ENCODE peak calls at places on chromosomes 11 and 22, in ten cellular contexts. One of them, this sample, is unnamed. For H3K4me1, the result is how much of the 10 kb centered on the place peaks cover.

GRCh38 chr22:33851240-33851639 is 69.0 kb downstream of the LARGE1 start:
- DNase-seq in cardiac muscle cell: no peak
- DNase-seq in CD8-positive, alpha-beta memory T cell: no peak
- DNase-seq in ovary: no peak
- DNase-seq in stomach: no peak
- DNase-seq in GM23248: peak
- DNase-seq in kidney: no peak
- DNase-seq in A549: no peak
- DNase-seq in HCT116: no peak
- DNase-seq in neural progenitor cell: no peak
- DNase-seq in this sample: no peak

GRCh38 chr11:57812634-57813033 is 51.0 kb downstream of the CTNND1 start:
- DNase-seq in HCT116: no peak
- DNase-seq in kidney: no peak
- DNase-seq in GM23248: no peak
- DNase-seq in CD8-positive, alpha-beta memory T cell: no peak
- DNase-seq in cardiac muscle cell: no peak
- DNase-seq in A549: no peak
- DNase-seq in neural progenitor cell: no peak
- DNase-seq in stomach: no peak
- DNase-seq in ovary: no peak
- DNase-seq in this sample: no peak

GRCh38 chr22:27959335-27960090 is 40.5 kb upstream of the PITPNB start:
- DNase-seq in ovary: no peak
- DNase-seq in cardiac muscle cell: peak
- DNase-seq in HCT116: no peak
- DNase-seq in kidney: no peak
- DNase-seq in neural progenitor cell: no peak
- DNase-seq in stomach: no peak
- DNase-seq in GM23248: no peak
- DNase-seq in CD8-positive, alpha-beta memory T cell: no peak
- DNase-seq in A549: no peak
- DNase-seq in this sample: no peak

GRCh38 chr11:46363031-46363407 is 15.8 kb downstream of the DGKZ start:
- DNase-seq in kidney: peak
- DNase-seq in ovary: no peak
- DNase-seq in A549: peak
- DNase-seq in neural progenitor cell: no peak
- DNase-seq in HCT116: no peak
- DNase-seq in CD8-positive, alpha-beta memory T cell: no peak
- DNase-seq in stomach: peak
- DNase-seq in GM23248: peak
- DNase-seq in cardiac muscle cell: no peak
- DNase-seq in this sample: no peak

GRCh38 chr11:96267490-96268010 is 75.4 kb downstream of the MAML2 start:
- DNase-seq in HCT116: no peak
- DNase-seq in kidney: no peak
- DNase-seq in cardiac muscle cell: no peak
- DNase-seq in GM23248: no peak
- DNase-seq in ovary: no peak
- DNase-seq in neural progenitor cell: no peak
- DNase-seq in A549: no peak
- DNase-seq in stomach: no peak
- DNase-seq in CD8-positive, alpha-beta memory T cell: no peak
- DNase-seq in this sample: no peak

GRCh38 chr11:8814923-8815240 is 96.1 kb upstream of the AKIP1 start:
- DNase-seq in HCT116: no peak
- DNase-seq in GM23248: peak
- DNase-seq in ovary: no peak
- DNase-seq in kidney: peak
- DNase-seq in neural progenitor cell: no peak
- DNase-seq in cardiac muscle cell: no peak
- DNase-seq in CD8-positive, alpha-beta memory T cell: no peak
- DNase-seq in A549: no peak
- DNase-seq in stomach: no peak
- DNase-seq in this sample: no peak

GRCh38 chr11:69510471-69511357 is 29.3 kb downstream of the LINC01488 start:
- DNase-seq in GM23248: peak
- DNase-seq in A549: no peak
- DNase-seq in cardiac muscle cell: no peak
- DNase-seq in stomach: no peak
- DNase-seq in HCT116: no peak
- DNase-seq in kidney: no peak
- DNase-seq in CD8-positive, alpha-beta memory T cell: no peak
- DNase-seq in neural progenitor cell: no peak
- DNase-seq in ovary: no peak
- DNase-seq in this sample: no peak

GRCh38 chr22:22110548-22111266 is 128.1 kb upstream of the TOP3B start:
- DNase-seq in cardiac muscle cell: peak
- DNase-seq in kidney: peak
- DNase-seq in neural progenitor cell: peak
- DNase-seq in ovary: no peak
- DNase-seq in CD8-positive, alpha-beta memory T cell: no peak
- DNase-seq in A549: peak
- DNase-seq in HCT116: peak
- DNase-seq in GM23248: peak
- DNase-seq in stomach: no peak
- DNase-seq in this sample: peak

GRCh38 chr11:9895016-9895415 is 231.1 kb downstream of the SWAP70 start:
- DNase-seq in cardiac muscle cell: no peak
- DNase-seq in stomach: no peak
- DNase-seq in ovary: no peak
- DNase-seq in HCT116: no peak
- DNase-seq in GM23248: peak
- DNase-seq in A549: no peak
- DNase-seq in CD8-positive, alpha-beta memory T cell: no peak
- DNase-seq in neural progenitor cell: no peak
- DNase-seq in kidney: no peak
- DNase-seq in this sample: no peak

DNA sequence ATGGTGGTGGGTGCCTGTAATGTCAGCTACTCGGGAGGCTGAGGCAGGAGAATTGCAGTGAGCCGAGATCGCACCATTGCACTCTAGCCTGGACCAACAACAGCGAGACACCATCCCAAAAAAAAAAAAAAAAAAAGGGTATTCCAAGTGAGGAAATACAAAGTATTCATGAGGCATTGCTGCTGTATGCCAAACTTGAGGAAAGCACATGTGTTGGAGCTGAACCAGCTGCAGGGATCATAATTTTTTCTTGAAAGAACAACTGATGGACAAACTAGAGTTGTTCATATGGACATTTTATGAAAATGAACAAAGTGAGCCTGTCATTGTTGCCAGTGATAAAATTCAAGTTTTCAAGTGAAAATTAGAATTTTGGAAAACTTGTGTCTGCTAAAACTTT is 15.8 kb downstream of the MARK2 start:
- DNase-seq in kidney: no peak
- DNase-seq in GM23248: no peak
- DNase-seq in cardiac muscle cell: no peak
- DNase-seq in stomach: no peak
- DNase-seq in neural progenitor cell: no peak
- DNase-seq in HCT116: no peak
- DNase-seq in ovary: no peak
- DNase-seq in CD8-positive, alpha-beta memory T cell: no peak
- DNase-seq in A549: no peak
- DNase-seq in this sample: no peak
- H3K4me1 ChIP-seq in kidney: under half
- H3K4me1 ChIP-seq in GM23248: under half
- H3K4me1 ChIP-seq in cardiac muscle cell: under half
- H3K4me1 ChIP-seq in stomach: under half
- H3K4me1 ChIP-seq in neural progenitor cell: under half
- H3K4me1 ChIP-seq in HCT116: under half
- H3K4me1 ChIP-seq in ovary: under half
- H3K4me1 ChIP-seq in CD8-positive, alpha-beta memory T cell: half or more
- H3K4me1 ChIP-seq in A549: under half
- H3K4me1 ChIP-seq in this sample: half or more

GRCh38 chr11:12226093-12226492 is 115.7 kb downstream of the MICAL2 start:
- DNase-seq in ovary: no peak
- DNase-seq in cardiac muscle cell: no peak
- DNase-seq in CD8-positive, alpha-beta memory T cell: no peak
- DNase-seq in kidney: no peak
- DNase-seq in stomach: no peak
- DNase-seq in HCT116: no peak
- DNase-seq in neural progenitor cell: no peak
- DNase-seq in A549: no peak
- DNase-seq in GM23248: no peak
- DNase-seq in this sample: no peak
- H3K27ac ChIP-seq in ovary: no peak
- H3K27ac ChIP-seq in cardiac muscle cell: no peak
- H3K27ac ChIP-seq in CD8-positive, alpha-beta memory T cell: no peak
- H3K27ac ChIP-seq in kidney: no peak
- H3K27ac ChIP-seq in stomach: no peak
- H3K27ac ChIP-seq in HCT116: no peak
- H3K27ac ChIP-seq in neural progenitor cell: no peak
- H3K27ac ChIP-seq in A549: no peak
- H3K27ac ChIP-seq in GM23248: no peak
- H3K27ac ChIP-seq in this sample: no peak

GRCh38 chr11:75554258-75555022 is 7.6 kb upstream of the SERPINH1 start:
- DNase-seq in kidney: peak
- DNase-seq in stomach: peak
- DNase-seq in HCT116: no peak
- DNase-seq in CD8-positive, alpha-beta memory T cell: no peak
- DNase-seq in A549: no peak
- DNase-seq in neural progenitor cell: peak
- DNase-seq in ovary: peak
- DNase-seq in cardiac muscle cell: peak
- DNase-seq in GM23248: peak
- DNase-seq in this sample: peak

GRCh38 chr11:75560644-75561043 is 1.4 kb upstream of the SERPINH1 start:
- DNase-seq in A549: no peak
- DNase-seq in GM23248: peak
- DNase-seq in neural progenitor cell: no peak
- DNase-seq in stomach: no peak
- DNase-seq in kidney: no peak
- DNase-seq in CD8-positive, alpha-beta memory T cell: no peak
- DNase-seq in HCT116: no peak
- DNase-seq in cardiac muscle cell: no peak
- DNase-seq in ovary: no peak
- DNase-seq in this sample: no peak

GRCh38 chr11:75555079-75555811 is 6.8 kb upstream of the SERPINH1 start:
- DNase-seq in A549: no peak
- DNase-seq in HCT116: no peak
- DNase-seq in cardiac muscle cell: no peak
- DNase-seq in GM23248: no peak
- DNase-seq in neural progenitor cell: no peak
- DNase-seq in CD8-positive, alpha-beta memory T cell: no peak
- DNase-seq in stomach: no peak
- DNase-seq in ovary: peak
- DNase-seq in kidney: no peak
- DNase-seq in this sample: no peak

GRCh38 chr11:75558939-75559843 is 2.9 kb upstream of the SERPINH1 start:
- DNase-seq in GM23248: peak
- DNase-seq in ovary: peak
- DNase-seq in cardiac muscle cell: peak
- DNase-seq in CD8-positive, alpha-beta memory T cell: no peak
- DNase-seq in stomach: no peak
- DNase-seq in A549: no peak
- DNase-seq in kidney: no peak
- DNase-seq in HCT116: no peak
- DNase-seq in neural progenitor cell: no peak
- DNase-seq in this sample: no peak

GRCh38 chr11:75557649-75558494 is 4.2 kb upstream of the SERPINH1 start:
- DNase-seq in cardiac muscle cell: no peak
- DNase-seq in GM23248: peak
- DNase-seq in CD8-positive, alpha-beta memory T cell: no peak
- DNase-seq in A549: no peak
- DNase-seq in stomach: no peak
- DNase-seq in kidney: peak
- DNase-seq in neural progenitor cell: no peak
- DNase-seq in ovary: peak
- DNase-seq in HCT116: no peak
- DNase-seq in this sample: peak
- H3K4me3 ChIP-seq in cardiac muscle cell: no peak
- H3K4me3 ChIP-seq in GM23248: peak
- H3K4me3 ChIP-seq in CD8-positive, alpha-beta memory T cell: no peak
- H3K4me3 ChIP-seq in A549: no peak
- H3K4me3 ChIP-seq in stomach: no peak
- H3K4me3 ChIP-seq in kidney: no peak
- H3K4me3 ChIP-seq in neural progenitor cell: no peak
- H3K4me3 ChIP-seq in ovary: no peak
- H3K4me3 ChIP-seq in HCT116: no peak
- H3K4me3 ChIP-seq in this sample: no peak

DNA sequence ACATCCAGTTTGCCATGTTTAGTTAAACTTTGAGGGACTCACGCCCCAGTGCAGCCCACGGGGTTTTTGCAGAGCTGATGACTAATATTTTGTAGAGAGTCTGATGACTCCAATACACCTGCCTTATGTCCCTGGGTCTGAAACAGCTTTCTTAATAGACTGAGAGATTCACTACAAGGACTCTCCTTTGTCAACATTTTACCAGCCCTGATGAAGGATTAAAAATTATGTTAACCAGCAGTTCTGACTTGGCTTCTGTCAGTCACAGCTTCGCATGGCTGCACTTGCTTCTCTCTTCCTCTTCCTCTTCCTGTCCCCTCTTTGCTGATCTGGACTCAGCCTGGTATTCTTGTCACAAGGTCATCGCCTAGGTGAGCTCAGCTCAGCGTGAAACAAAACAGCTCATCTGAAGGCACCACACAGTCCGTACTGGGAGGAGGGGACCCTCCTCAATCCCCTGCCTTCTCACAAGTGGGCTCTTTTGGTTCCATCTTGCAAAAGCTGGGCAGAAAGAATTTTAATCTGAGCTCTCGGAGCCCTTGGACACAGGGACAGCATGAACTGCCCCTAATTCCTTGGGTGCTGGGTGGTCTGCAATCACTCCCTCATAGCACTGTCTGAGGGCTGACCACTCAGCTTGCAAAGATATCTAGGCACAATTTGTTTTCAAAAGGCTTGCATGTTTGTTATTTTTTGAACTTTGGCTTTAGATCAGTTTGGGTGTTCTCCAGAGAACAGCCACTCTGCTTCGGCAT is 38.1 kb upstream of the POU2AF1 start:
- DNase-seq in HCT116: no peak
- DNase-seq in stomach: no peak
- DNase-seq in CD8-positive, alpha-beta memory T cell: no peak
- DNase-seq in kidney: no peak
- DNase-seq in GM23248: no peak
- DNase-seq in neural progenitor cell: no peak
- DNase-seq in ovary: no peak
- DNase-seq in A549: no peak
- DNase-seq in cardiac muscle cell: no peak
- DNase-seq in this sample: no peak
- H3K4me1 ChIP-seq in HCT116: under half
- H3K4me1 ChIP-seq in stomach: under half
- H3K4me1 ChIP-seq in CD8-positive, alpha-beta memory T cell: under half
- H3K4me1 ChIP-seq in kidney: under half
- H3K4me1 ChIP-seq in GM23248: under half
- H3K4me1 ChIP-seq in neural progenitor cell: under half
- H3K4me1 ChIP-seq in ovary: under half
- H3K4me1 ChIP-seq in A549: under half
- H3K4me1 ChIP-seq in cardiac muscle cell: under half
- H3K4me1 ChIP-seq in this sample: under half

DNA sequence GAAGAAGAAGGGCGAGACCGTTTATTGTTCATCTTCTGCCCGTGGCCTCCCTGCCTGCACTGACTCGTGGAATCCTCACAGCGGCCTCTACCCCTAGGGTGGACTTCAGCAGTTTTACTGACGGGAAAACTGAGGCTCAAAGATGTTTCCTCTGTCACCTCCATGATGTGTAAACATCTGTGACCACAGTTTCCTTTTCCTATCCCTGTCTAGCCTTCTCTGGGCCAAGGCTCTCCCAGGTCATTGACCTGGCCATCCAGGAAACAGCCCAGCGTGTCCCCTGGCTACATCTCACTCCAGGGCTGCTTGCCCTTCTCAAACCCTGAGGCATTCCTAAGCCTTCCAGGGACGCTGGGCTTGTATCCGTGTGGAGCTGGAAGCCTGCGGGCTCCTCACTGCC is 49.0 kb upstream of the GCAT start:
- DNase-seq in CD8-positive, alpha-beta memory T cell: no peak
- DNase-seq in cardiac muscle cell: no peak
- DNase-seq in HCT116: no peak
- DNase-seq in GM23248: no peak
- DNase-seq in ovary: no peak
- DNase-seq in A549: no peak
- DNase-seq in stomach: no peak
- DNase-seq in neural progenitor cell: no peak
- DNase-seq in kidney: no peak
- DNase-seq in this sample: no peak
- H3K27ac ChIP-seq in CD8-positive, alpha-beta memory T cell: no peak
- H3K27ac ChIP-seq in cardiac muscle cell: no peak
- H3K27ac ChIP-seq in HCT116: no peak
- H3K27ac ChIP-seq in GM23248: no peak
- H3K27ac ChIP-seq in ovary: no peak
- H3K27ac ChIP-seq in A549: peak
- H3K27ac ChIP-seq in stomach: no peak
- H3K27ac ChIP-seq in neural progenitor cell: no peak
- H3K27ac ChIP-seq in kidney: no peak
- H3K27ac ChIP-seq in this sample: no peak

This sample was measured in transverse colon.